ENCODE peak calls at places on chromosomes 11 and 22, in nine cellular contexts. B is neural progenitor cell, Q is brain microvascular endothelial cell, R is WTC11, H is BE2C, U is foreskin fibroblast, L is kidney epithelial cell, M is right lobe of liver, V is PC-9. I is an unnamed sample.

GRCh38 chr11:70650075-70650909 is 252.0 kb downstream of the CTTN start:
- DNase-seq in B (peak; percentile 94), L (peak; percentile 23), U (peak; percentile 75), V (peak; percentile 69), M (no peak), R (peak; percentile 85), H (no peak), Q (peak; percentile 64), I (peak; percentile 69)

GRCh38 chr22:32985899-32986772 is 72.0 kb downstream of the SYN3 start:
- DNase-seq in Q (peak; percentile 71), R (peak; percentile 81), M (peak; percentile 62), H (peak; percentile 78), U (peak; percentile 84), V (peak; percentile 74), L (peak; percentile 29), B (peak; percentile 88), I (peak; percentile 65)

GRCh38 chr11:36340909-36341308 is 44.8 kb downstream of the PRR5L start:
- DNase-seq in H (peak; percentile 57), R (no peak), V (no peak), U (no peak), B (no peak), Q (no peak), L (no peak), M (no peak), I (no peak)

GRCh38 chr11:103661185-103661584 is 375.3 kb upstream of the DDI1 start:
- DNase-seq in Q (no peak), M (no peak), B (no peak), L (no peak), R (no peak), H (no peak), V (no peak), U (no peak), I (no peak)

GRCh38 chr11:14258177-14258935 is 100.6 kb downstream of the RRAS2 start:
- DNase-seq in V (peak; percentile 83), B (peak; percentile 11), M (no peak), Q (peak; percentile 21), L (peak; percentile 21), H (no peak), U (peak; percentile 93), R (no peak), I (no peak)

GRCh38 chr11:68471360-68472340 is 11.1 kb downstream of the PPP6R3 start:
- DNase-seq in B (no peak), L (peak; percentile 51), R (no peak), Q (peak; percentile 89), U (no peak), V (no peak), H (no peak), M (no peak), I (peak; percentile 58)

GRCh38 chr11:113349528-113349927 is 35.1 kb downstream of the TTC12 start:
- DNase-seq in B (no peak), H (no peak), M (no peak), U (no peak), V (no peak), Q (no peak), R (no peak), L (no peak), I (no peak)

GRCh38 chr22:44199866-44200265 is 19.1 kb downstream of the PARVG start:
- DNase-seq in H (no peak), L (no peak), R (no peak), B (no peak), M (no peak), U (no peak), Q (no peak), V (no peak), I (no peak)

GRCh38 chr11:57513911-57514537 is 1.5 kb downstream of the SLC43A1 start:
- DNase-seq in M (peak; percentile 72), B (peak; percentile 63), U (peak; percentile 70), L (no peak), V (no peak), R (peak; percentile 70), H (peak; percentile 36), Q (no peak), I (peak; percentile 45)

GRCh38 chr11:67267188-67268035 is 1.1 kb downstream of the GRK2 start:
- DNase-seq in B (no peak), M (peak; percentile 78), V (peak; percentile 67), L (no peak), H (no peak), U (peak; percentile 31), R (no peak), Q (no peak), I (no peak)

GRCh38 chr22:28111501-28111900 is 192.4 kb upstream of the PITPNB start:
- DNase-seq in L (no peak), V (no peak), B (no peak), H (no peak), Q (no peak), M (no peak), R (no peak), U (peak; percentile 78), I (no peak)

GRCh38 chr11:70364198-70364597 is 34.1 kb upstream of the CTTN start:
- DNase-seq in V (no peak), M (no peak), Q (no peak), U (no peak), H (no peak), L (no peak), R (no peak), B (no peak), I (no peak)

GRCh38 chr22:46415816-46416536 is 80.5 kb downstream of the TRMU start:
- DNase-seq in R (no peak), U (peak; percentile 24), B (no peak), L (no peak), Q (no peak), H (no peak), M (no peak), V (no peak), I (no peak)

GRCh38 chr11:6473481-6474422 is at the start of gene TRIM3:
- DNase-seq in B (peak; percentile 97), U (peak; percentile 94), V (peak; percentile 63), R (peak; percentile 91), Q (peak; percentile 85), H (peak; percentile 91), M (peak; percentile 97), L (peak; percentile 42), I (peak; percentile 94)

DNA sequence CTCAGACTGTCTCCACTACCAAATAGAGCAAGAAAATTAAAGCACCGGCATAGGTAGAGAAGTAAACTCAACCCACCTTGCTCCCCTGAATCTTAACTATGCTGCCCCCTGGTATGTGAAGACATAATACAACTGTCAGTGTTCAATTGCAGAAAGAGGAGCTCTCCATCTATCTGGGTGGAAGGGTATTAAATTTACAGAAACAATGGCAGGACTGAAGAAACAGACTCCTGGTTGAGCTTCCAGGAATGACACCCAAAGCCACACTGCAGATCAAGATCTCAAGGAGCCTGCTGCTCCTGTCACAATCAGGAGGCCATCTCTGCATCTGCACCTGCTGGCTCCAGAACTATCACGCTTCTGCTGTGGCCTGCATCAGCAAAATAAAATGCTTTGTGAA is 132.1 kb upstream of the BMAL1 start:
- DNase-seq in V (no peak), B (no peak), Q (no peak), U (no peak), M (no peak), L (no peak), R (no peak), H (peak; percentile 11), I (no peak)
- TF ChIP-seq CTCF in V (no peak), B (peak; percentile 24), Q (peak; percentile 2), U (no peak), M (no peak), L (peak; percentile 12), R (no peak), H (no peak), I (no peak)

DNA sequence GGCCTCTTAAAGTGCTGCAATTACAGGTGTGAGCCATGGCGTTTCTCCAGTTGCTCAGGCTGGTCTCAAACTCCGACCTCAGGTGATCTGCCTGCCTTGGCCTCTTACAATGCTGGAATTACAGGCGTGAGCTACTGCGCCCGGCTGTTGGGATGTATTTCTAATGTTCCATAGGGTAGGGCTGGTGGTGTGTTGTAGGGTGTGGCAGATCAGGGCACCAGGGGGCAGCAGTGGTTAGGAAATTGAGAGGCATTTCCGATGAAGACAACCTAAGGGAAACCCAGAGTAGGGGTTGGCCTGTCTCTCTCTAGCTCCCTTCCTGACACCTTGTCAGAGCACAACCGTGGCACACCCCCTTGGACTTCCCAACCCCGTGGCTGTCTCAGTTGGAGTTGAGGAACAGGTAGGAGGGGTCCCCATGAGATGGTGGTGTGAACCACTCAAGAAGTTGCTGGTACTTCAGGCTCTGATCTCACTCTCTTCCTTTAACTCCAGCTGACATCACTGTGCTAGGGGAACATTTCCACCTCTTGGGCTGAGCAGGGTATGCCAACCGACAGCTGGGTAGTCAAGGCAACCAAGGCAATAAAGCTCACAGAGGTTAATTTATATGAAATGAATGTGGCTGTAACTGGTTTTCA is 32.9 kb downstream of the YWHAH start:
- DNase-seq in M (peak; percentile 76), Q (peak; percentile 66), R (peak; percentile 94), L (no peak), U (peak; percentile 80), B (peak; percentile 87), V (peak; percentile 51), H (peak; percentile 88), I (peak; percentile 79)
- TF ChIP-seq CTCF in M (peak; percentile 74), Q (peak; percentile 88), R (peak; percentile 67), L (peak; percentile 80), U (peak; percentile 72), B (peak; percentile 90), V (peak; percentile 92), H (peak; percentile 91), I (peak; percentile 74)

GRCh38 chr11:92391866-92392265 is 167.2 kb downstream of the FAT3 start:
- DNase-seq in R (no peak), V (no peak), L (no peak), H (no peak), M (no peak), U (no peak), Q (no peak), B (no peak), I (no peak)

GRCh38 chr11:92386577-92386976 is 162.0 kb downstream of the FAT3 start:
- DNase-seq in Q (no peak), V (no peak), R (no peak), L (no peak), M (no peak), U (no peak), H (no peak), B (no peak), I (no peak)

GRCh38 chr11:92387882-92388281 is 163.3 kb downstream of the FAT3 start:
- DNase-seq in R (no peak), V (no peak), U (no peak), L (no peak), B (no peak), M (no peak), Q (no peak), H (no peak), I (no peak)

GRCh38 chr11:92390783-92391182 is 166.2 kb downstream of the FAT3 start:
- DNase-seq in B (no peak), V (no peak), Q (no peak), U (no peak), R (no peak), H (no peak), M (no peak), L (no peak), I (no peak)

GRCh38 chr11:92388380-92388779 is 163.8 kb downstream of the FAT3 start:
- DNase-seq in L (no peak), R (no peak), U (peak; percentile 25), V (no peak), B (no peak), M (no peak), H (no peak), Q (no peak), I (no peak)
- TF ChIP-seq CTCF in L (peak; percentile 26), R (peak; percentile 37), U (no peak), V (peak; percentile 61), B (peak; percentile 33), M (no peak), H (peak; percentile 31), Q (peak; percentile 24), I (no peak)

DNA sequence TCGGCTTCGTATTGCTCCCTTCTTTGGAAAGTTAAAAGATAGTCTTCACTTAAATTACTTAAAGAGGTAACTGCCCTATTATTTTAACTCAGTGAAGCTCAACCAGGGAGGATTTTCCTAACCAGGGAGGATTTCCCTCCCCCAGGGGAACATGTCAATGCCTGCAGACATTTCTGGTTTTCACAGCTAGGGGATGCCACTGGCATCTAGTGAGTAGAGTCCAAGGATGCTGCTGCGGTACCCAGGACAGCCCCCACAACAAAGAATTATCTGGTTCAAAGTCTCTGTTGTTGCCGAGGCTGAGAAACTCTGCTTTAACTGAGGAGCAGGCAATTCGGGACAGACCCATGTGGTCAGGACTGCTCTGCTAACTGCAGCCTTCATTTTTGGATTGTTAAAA is 82.2 kb downstream of the DEPDC5 start:
- DNase-seq in M (no peak), H (no peak), Q (no peak), V (no peak), B (peak; percentile 41), R (no peak), U (no peak), L (no peak), I (no peak)
- TF ChIP-seq CTCF in M (no peak), H (peak; percentile 31), Q (peak; percentile 35), V (no peak), B (peak; percentile 30), R (no peak), U (no peak), L (peak; percentile 22), I (no peak)